ENCODE peak calls at places on chromosomes 13 and 19, in nine cellular contexts. One of them, this sample, is unnamed.

GRCh38 chr13:97028441-97029299 is 34.4 kb upstream of the OXGR1 start:
- DNase-seq in CD4-positive, alpha-beta T cell: peak; percentile 13
- DNase-seq in tibial artery: peak; percentile 52
- DNase-seq in K562: peak; percentile 37
- DNase-seq in neural progenitor cell: peak; percentile 45
- DNase-seq in endodermal cell: peak; percentile 80
- DNase-seq in RWPE1: peak; percentile 58
- DNase-seq in substantia nigra: peak; percentile 25
- DNase-seq in A673: peak; percentile 73
- DNase-seq in this sample: peak; percentile 57

GRCh38 chr19:43731854-43732253 is 16.0 kb downstream of the IRGC start:
- DNase-seq in A673: no peak
- DNase-seq in neural progenitor cell: no peak
- DNase-seq in K562: no peak
- DNase-seq in CD4-positive, alpha-beta T cell: no peak
- DNase-seq in substantia nigra: no peak
- DNase-seq in endodermal cell: no peak
- DNase-seq in tibial artery: no peak
- DNase-seq in RWPE1: no peak
- DNase-seq in this sample: no peak

GRCh38 chr19:56507446-56508281 is at the start of gene ZNF471:
- DNase-seq in substantia nigra: peak; percentile 97
- DNase-seq in CD4-positive, alpha-beta T cell: peak; percentile 68
- DNase-seq in A673: peak; percentile 95
- DNase-seq in neural progenitor cell: peak; percentile 96
- DNase-seq in endodermal cell: peak; percentile 95
- DNase-seq in K562: no peak
- DNase-seq in RWPE1: peak; percentile 69
- DNase-seq in tibial artery: peak; percentile 99
- DNase-seq in this sample: peak; percentile 2

GRCh38 chr19:3479177-3479818 is 1.0 kb downstream of the SMIM24 start:
- DNase-seq in neural progenitor cell: peak; percentile 66
- DNase-seq in CD4-positive, alpha-beta T cell: no peak
- DNase-seq in endodermal cell: peak; percentile 78
- DNase-seq in K562: peak; percentile 91
- DNase-seq in tibial artery: peak; percentile 19
- DNase-seq in substantia nigra: no peak
- DNase-seq in RWPE1: peak; percentile 36
- DNase-seq in A673: peak; percentile 68
- DNase-seq in this sample: no peak

GRCh38 chr13:92270990-92271389 is 872.6 kb downstream of the GPC5 start:
- DNase-seq in tibial artery: no peak
- DNase-seq in K562: no peak
- DNase-seq in CD4-positive, alpha-beta T cell: no peak
- DNase-seq in substantia nigra: no peak
- DNase-seq in endodermal cell: no peak
- DNase-seq in RWPE1: no peak
- DNase-seq in A673: no peak
- DNase-seq in neural progenitor cell: no peak
- DNase-seq in this sample: no peak

GRCh38 chr19:30791116-30791515 is 418.9 kb downstream of the ZNF536 start:
- DNase-seq in tibial artery: no peak
- DNase-seq in substantia nigra: no peak
- DNase-seq in RWPE1: no peak
- DNase-seq in endodermal cell: no peak
- DNase-seq in A673: no peak
- DNase-seq in CD4-positive, alpha-beta T cell: no peak
- DNase-seq in neural progenitor cell: no peak
- DNase-seq in K562: no peak
- DNase-seq in this sample: peak; percentile 23

GRCh38 chr19:37227996-37228395 is 10.0 kb downstream of the ZNF383 start:
- DNase-seq in neural progenitor cell: peak; percentile 42
- DNase-seq in endodermal cell: peak; percentile 86
- DNase-seq in RWPE1: no peak
- DNase-seq in tibial artery: no peak
- DNase-seq in substantia nigra: no peak
- DNase-seq in CD4-positive, alpha-beta T cell: peak; percentile 8
- DNase-seq in K562: no peak
- DNase-seq in A673: peak; percentile 23
- DNase-seq in this sample: no peak

GRCh38 chr13:37510441-37510840 is 88.1 kb downstream of the POSTN start:
- DNase-seq in CD4-positive, alpha-beta T cell: no peak
- DNase-seq in neural progenitor cell: no peak
- DNase-seq in endodermal cell: no peak
- DNase-seq in tibial artery: no peak
- DNase-seq in K562: no peak
- DNase-seq in substantia nigra: no peak
- DNase-seq in RWPE1: peak; percentile 25
- DNase-seq in A673: no peak
- DNase-seq in this sample: no peak

GRCh38 chr19:7831452-7831851 is 1.4 kb downstream of the EVI5L start:
- DNase-seq in K562: peak; percentile 68
- DNase-seq in A673: peak; percentile 26
- DNase-seq in RWPE1: peak; percentile 48
- DNase-seq in endodermal cell: peak; percentile 86
- DNase-seq in substantia nigra: peak; percentile 52
- DNase-seq in neural progenitor cell: peak; percentile 79
- DNase-seq in tibial artery: no peak
- DNase-seq in CD4-positive, alpha-beta T cell: no peak
- DNase-seq in this sample: no peak

GRCh38 chr13:111645598-111646463 is 325.4 kb downstream of the TEX29 start:
- DNase-seq in tibial artery: no peak
- DNase-seq in neural progenitor cell: no peak
- DNase-seq in endodermal cell: no peak
- DNase-seq in A673: no peak
- DNase-seq in substantia nigra: no peak
- DNase-seq in CD4-positive, alpha-beta T cell: no peak
- DNase-seq in K562: no peak
- DNase-seq in RWPE1: no peak
- DNase-seq in this sample: no peak

GRCh38 chr13:43196750-43197149 is 173.4 kb downstream of the DNAJC15 start:
- DNase-seq in tibial artery: no peak
- DNase-seq in K562: no peak
- DNase-seq in A673: no peak
- DNase-seq in CD4-positive, alpha-beta T cell: no peak
- DNase-seq in neural progenitor cell: no peak
- DNase-seq in RWPE1: no peak
- DNase-seq in endodermal cell: no peak
- DNase-seq in substantia nigra: no peak
- DNase-seq in this sample: no peak

GRCh38 chr13:49341941-49342340 is 94.2 kb downstream of the CDADC1 start:
- DNase-seq in neural progenitor cell: no peak
- DNase-seq in K562: no peak
- DNase-seq in A673: no peak
- DNase-seq in endodermal cell: no peak
- DNase-seq in CD4-positive, alpha-beta T cell: no peak
- DNase-seq in substantia nigra: no peak
- DNase-seq in tibial artery: no peak
- DNase-seq in RWPE1: no peak
- DNase-seq in this sample: no peak

GRCh38 chr13:85590231-85590931 is 208.8 kb downstream of the SLITRK6 start:
- DNase-seq in tibial artery: no peak
- DNase-seq in RWPE1: no peak
- DNase-seq in endodermal cell: no peak
- DNase-seq in A673: no peak
- DNase-seq in substantia nigra: no peak
- DNase-seq in neural progenitor cell: no peak
- DNase-seq in K562: no peak
- DNase-seq in CD4-positive, alpha-beta T cell: no peak
- DNase-seq in this sample: peak; percentile 83

GRCh38 chr13:39777527-39778061 is 122.1 kb downstream of the COG6 start:
- DNase-seq in neural progenitor cell: peak; percentile 41
- DNase-seq in endodermal cell: peak; percentile 59
- DNase-seq in RWPE1: peak; percentile 59
- DNase-seq in A673: peak; percentile 68
- DNase-seq in CD4-positive, alpha-beta T cell: no peak
- DNase-seq in K562: no peak
- DNase-seq in tibial artery: no peak
- DNase-seq in substantia nigra: no peak
- DNase-seq in this sample: peak; percentile 61

GRCh38 chr13:35163674-35164073 is 221.6 kb downstream of the NBEA start:
- DNase-seq in CD4-positive, alpha-beta T cell: no peak
- DNase-seq in neural progenitor cell: no peak
- DNase-seq in K562: no peak
- DNase-seq in tibial artery: no peak
- DNase-seq in endodermal cell: no peak
- DNase-seq in substantia nigra: no peak
- DNase-seq in RWPE1: no peak
- DNase-seq in A673: no peak
- DNase-seq in this sample: no peak

GRCh38 chr13:35164324-35164932 is 222.4 kb downstream of the NBEA start:
- DNase-seq in A673: peak; percentile 57
- DNase-seq in tibial artery: no peak
- DNase-seq in substantia nigra: no peak
- DNase-seq in K562: peak; percentile 15
- DNase-seq in neural progenitor cell: peak; percentile 46
- DNase-seq in RWPE1: peak; percentile 18
- DNase-seq in CD4-positive, alpha-beta T cell: no peak
- DNase-seq in endodermal cell: no peak
- DNase-seq in this sample: peak; percentile 28

GRCh38 chr13:35160921-35161320 is 218.9 kb downstream of the NBEA start:
- DNase-seq in neural progenitor cell: no peak
- DNase-seq in substantia nigra: no peak
- DNase-seq in RWPE1: no peak
- DNase-seq in endodermal cell: no peak
- DNase-seq in tibial artery: no peak
- DNase-seq in CD4-positive, alpha-beta T cell: no peak
- DNase-seq in K562: no peak
- DNase-seq in A673: no peak
- DNase-seq in this sample: no peak

GRCh38 chr13:35162420-35162819 is 220.3 kb downstream of the NBEA start:
- DNase-seq in K562: no peak
- DNase-seq in RWPE1: no peak
- DNase-seq in neural progenitor cell: no peak
- DNase-seq in CD4-positive, alpha-beta T cell: no peak
- DNase-seq in endodermal cell: no peak
- DNase-seq in A673: no peak
- DNase-seq in tibial artery: no peak
- DNase-seq in substantia nigra: no peak
- DNase-seq in this sample: no peak

GRCh38 chr13:35165205-35165604 is 223.1 kb downstream of the NBEA start:
- DNase-seq in substantia nigra: no peak
- DNase-seq in tibial artery: no peak
- DNase-seq in CD4-positive, alpha-beta T cell: no peak
- DNase-seq in A673: peak; percentile 18
- DNase-seq in endodermal cell: no peak
- DNase-seq in RWPE1: no peak
- DNase-seq in K562: no peak
- DNase-seq in neural progenitor cell: peak; percentile 38
- DNase-seq in this sample: no peak
- H3K27ac ChIP-seq in substantia nigra: no peak overlapping the region
- H3K27ac ChIP-seq in tibial artery: no peak overlapping the region
- H3K27ac ChIP-seq in CD4-positive, alpha-beta T cell: no peak overlapping the region
- H3K27ac ChIP-seq in A673: no peak overlapping the region
- H3K27ac ChIP-seq in endodermal cell: no peak overlapping the region
- H3K27ac ChIP-seq in RWPE1: no peak overlapping the region
- H3K27ac ChIP-seq in K562: no peak overlapping the region
- H3K27ac ChIP-seq in neural progenitor cell: no peak overlapping the region
- H3K27ac ChIP-seq in this sample: no peak overlapping the region

GRCh38 chr19:18049390-18049789 is 37.3 kb downstream of the IL12RB1 start:
- DNase-seq in neural progenitor cell: no peak
- DNase-seq in RWPE1: no peak
- DNase-seq in A673: no peak
- DNase-seq in K562: no peak
- DNase-seq in CD4-positive, alpha-beta T cell: no peak
- DNase-seq in endodermal cell: no peak
- DNase-seq in tibial artery: peak; percentile 90
- DNase-seq in substantia nigra: peak; percentile 76
- DNase-seq in this sample: no peak

GRCh38 chr19:18045307-18046013 is 37.5 kb downstream of the ARRDC2 start:
- DNase-seq in RWPE1: no peak
- DNase-seq in endodermal cell: no peak
- DNase-seq in K562: no peak
- DNase-seq in substantia nigra: no peak
- DNase-seq in CD4-positive, alpha-beta T cell: no peak
- DNase-seq in tibial artery: no peak
- DNase-seq in A673: no peak
- DNase-seq in neural progenitor cell: no peak
- DNase-seq in this sample: no peak

GRCh38 chr19:18044825-18045304 is 36.9 kb downstream of the ARRDC2 start:
- DNase-seq in CD4-positive, alpha-beta T cell: peak; percentile 77
- DNase-seq in neural progenitor cell: peak; percentile 28
- DNase-seq in endodermal cell: peak; percentile 75
- DNase-seq in RWPE1: no peak
- DNase-seq in K562: peak; percentile 57
- DNase-seq in A673: peak; percentile 64
- DNase-seq in tibial artery: peak; percentile 78
- DNase-seq in substantia nigra: peak; percentile 42
- DNase-seq in this sample: peak; percentile 87

GRCh38 chr19:18041054-18041453 is 33.1 kb downstream of the ARRDC2 start:
- DNase-seq in RWPE1: no peak
- DNase-seq in tibial artery: no peak
- DNase-seq in substantia nigra: no peak
- DNase-seq in endodermal cell: no peak
- DNase-seq in A673: no peak
- DNase-seq in K562: no peak
- DNase-seq in neural progenitor cell: no peak
- DNase-seq in CD4-positive, alpha-beta T cell: no peak
- DNase-seq in this sample: no peak

GRCh38 chr19:18046066-18046718 is 38.2 kb downstream of the ARRDC2 start:
- DNase-seq in endodermal cell: no peak
- DNase-seq in neural progenitor cell: no peak
- DNase-seq in A673: peak; percentile 60
- DNase-seq in RWPE1: peak; percentile 58
- DNase-seq in K562: no peak
- DNase-seq in substantia nigra: no peak
- DNase-seq in CD4-positive, alpha-beta T cell: no peak
- DNase-seq in tibial artery: no peak
- DNase-seq in this sample: peak; percentile 96
- H3K27ac ChIP-seq in endodermal cell: no peak overlapping the region
- H3K27ac ChIP-seq in neural progenitor cell: no peak overlapping the region
- H3K27ac ChIP-seq in A673: no peak overlapping the region
- H3K27ac ChIP-seq in RWPE1: peak overlapping the region; percentile 45
- H3K27ac ChIP-seq in K562: no peak overlapping the region
- H3K27ac ChIP-seq in substantia nigra: no peak overlapping the region
- H3K27ac ChIP-seq in CD4-positive, alpha-beta T cell: no peak overlapping the region
- H3K27ac ChIP-seq in tibial artery: peak overlapping the region; percentile 79
- H3K27ac ChIP-seq in this sample: peak overlapping the region; percentile 29

DNA sequence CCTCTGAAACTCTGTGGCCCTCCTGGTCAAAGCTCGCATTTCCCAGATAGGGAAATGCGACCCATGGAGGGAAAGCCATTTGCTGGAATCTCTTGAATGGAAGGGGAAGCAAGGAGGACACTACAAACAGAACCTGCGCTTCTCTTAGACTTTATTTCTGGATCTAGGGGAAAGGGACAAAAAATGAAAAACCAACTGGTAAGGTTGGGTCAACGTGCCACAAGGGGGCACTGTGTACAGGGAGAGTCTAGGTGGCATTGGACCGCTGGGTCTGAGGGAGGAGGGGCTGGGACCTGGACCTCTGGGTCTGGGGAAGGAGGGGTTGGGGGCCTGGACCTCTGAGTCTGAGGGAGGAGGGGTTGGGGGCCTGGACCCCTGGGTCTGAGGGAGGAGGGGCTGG is 5.0 kb downstream of the KLK4 start:
- DNase-seq in K562: peak; percentile 45
- DNase-seq in substantia nigra: no peak
- DNase-seq in tibial artery: no peak
- DNase-seq in neural progenitor cell: peak; percentile 84
- DNase-seq in A673: peak; percentile 49
- DNase-seq in endodermal cell: peak; percentile 91
- DNase-seq in RWPE1: no peak
- DNase-seq in CD4-positive, alpha-beta T cell: peak; percentile 7
- DNase-seq in this sample: no peak
- H3K27ac ChIP-seq in K562: no peak overlapping the region
- H3K27ac ChIP-seq in substantia nigra: no peak overlapping the region
- H3K27ac ChIP-seq in tibial artery: no peak overlapping the region
- H3K27ac ChIP-seq in neural progenitor cell: no peak overlapping the region
- H3K27ac ChIP-seq in A673: no peak overlapping the region
- H3K27ac ChIP-seq in endodermal cell: no peak overlapping the region
- H3K27ac ChIP-seq in RWPE1: no peak overlapping the region
- H3K27ac ChIP-seq in CD4-positive, alpha-beta T cell: no peak overlapping the region
- H3K27ac ChIP-seq in this sample: no peak overlapping the region

GRCh38 chr13:33752631-33753030 is 65.3 kb upstream of the RFC3 start:
- DNase-seq in tibial artery: no peak
- DNase-seq in endodermal cell: no peak
- DNase-seq in K562: no peak
- DNase-seq in neural progenitor cell: no peak
- DNase-seq in CD4-positive, alpha-beta T cell: no peak
- DNase-seq in RWPE1: no peak
- DNase-seq in substantia nigra: no peak
- DNase-seq in A673: no peak
- DNase-seq in this sample: no peak
- H3K27ac ChIP-seq in tibial artery: no peak overlapping the region
- H3K27ac ChIP-seq in endodermal cell: no peak overlapping the region
- H3K27ac ChIP-seq in K562: no peak overlapping the region
- H3K27ac ChIP-seq in neural progenitor cell: no peak overlapping the region
- H3K27ac ChIP-seq in CD4-positive, alpha-beta T cell: no peak overlapping the region
- H3K27ac ChIP-seq in RWPE1: no peak overlapping the region
- H3K27ac ChIP-seq in substantia nigra: no peak overlapping the region
- H3K27ac ChIP-seq in A673: no peak overlapping the region
- H3K27ac ChIP-seq in this sample: no peak overlapping the region